ENCODE peak calls at places on chromosomes 7 and 10, in ten cellular contexts. L, P, A, J, T, Q, B, V, K and M are unnamed samples.

GRCh38 chr7:55307123-55307916 is 57.8 kb upstream of the LANCL2 start:
- DNase-seq in L (no peak), P (no peak), A (no peak), J (no peak), T (no peak), Q (no peak), B (no peak), V (no peak), K (no peak), M (no peak)

GRCh38 chr10:8133146-8133545 is 78.7 kb downstream of the GATA3 start:
- DNase-seq in L (no peak), P (no peak), A (peak; percentile 36), J (no peak), T (no peak), Q (peak; percentile 51), B (peak; percentile 32), V (no peak), K (no peak), M (no peak)

GRCh38 chr7:91243591-91244368 is 20.5 kb upstream of the FZD1 start:
- DNase-seq in L (no peak), P (no peak), A (no peak), J (no peak), T (no peak), Q (peak; percentile 36), B (no peak), V (no peak), K (no peak), M (no peak)

GRCh38 chr7:116229359-116229758 is 19.0 kb downstream of the TES start:
- DNase-seq in L (no peak), P (no peak), A (no peak), J (no peak), T (no peak), Q (no peak), B (no peak), V (no peak), K (no peak), M (no peak)

GRCh38 chr7:2734084-2734601 is 46.1 kb downstream of the AMZ1 start:
- DNase-seq in L (no peak), P (no peak), A (no peak), J (no peak), T (no peak), Q (no peak), B (no peak), V (peak; percentile 62), K (no peak), M (peak; percentile 72)

GRCh38 chr7:39294022-39294421 is 272.2 kb upstream of the YAE1 start:
- DNase-seq in L (no peak), P (no peak), A (no peak), J (no peak), T (no peak), Q (no peak), B (no peak), V (no peak), K (no peak), M (no peak)

GRCh38 chr10:102067091-102067916 is 2.2 kb downstream of the HPS6 start:
- DNase-seq in L (no peak), P (no peak), A (no peak), J (no peak), T (no peak), Q (no peak), B (no peak), V (no peak), K (no peak), M (no peak)

GRCh38 chr7:152887779-152888178 is 128.2 kb downstream of the ACTR3B start:
- DNase-seq in L (no peak), P (no peak), A (no peak), J (no peak), T (no peak), Q (no peak), B (no peak), V (peak; percentile 47), K (no peak), M (no peak)

GRCh38 chr10:35224045-35224740 is 97.5 kb downstream of the CREM start:
- DNase-seq in L (no peak), P (no peak), A (no peak), J (no peak), T (no peak), Q (no peak), B (no peak), V (no peak), K (no peak), M (no peak)

GRCh38 chr10:35219906-35220890 is 93.6 kb downstream of the CREM start:
- DNase-seq in L (no peak), P (no peak), A (no peak), J (no peak), T (no peak), Q (peak; percentile 66), B (no peak), V (no peak), K (no peak), M (no peak)

GRCh38 chr10:35226507-35226906 is 99.9 kb downstream of the CREM start:
- DNase-seq in L (no peak), P (no peak), A (no peak), J (no peak), T (no peak), Q (no peak), B (no peak), V (no peak), K (no peak), M (no peak)

GRCh38 chr10:35225204-35225603 is 98.6 kb downstream of the CREM start:
- DNase-seq in L (peak; percentile 68), P (no peak), A (no peak), J (no peak), T (no peak), Q (no peak), B (no peak), V (no peak), K (no peak), M (no peak)

DNA sequence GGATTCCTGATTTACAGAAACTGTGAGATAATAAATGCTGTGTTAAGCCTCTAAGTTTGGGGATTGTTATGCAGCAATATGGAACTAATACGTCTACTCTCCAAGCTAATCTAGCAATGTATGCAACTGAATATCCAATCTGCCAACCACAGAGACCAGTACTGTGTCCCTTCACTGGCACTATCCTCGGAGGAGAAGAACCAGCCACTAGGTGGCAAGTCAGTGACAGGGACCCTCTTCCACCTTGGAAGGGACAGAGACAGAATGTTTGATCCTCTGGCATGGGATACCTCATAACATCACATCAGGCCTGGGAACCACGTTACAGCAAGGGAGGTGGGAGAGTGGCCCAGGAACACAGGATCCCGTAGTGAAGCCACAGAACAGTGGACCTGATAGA is 96.4 kb downstream of the CREM start:
- DNase-seq in L (no peak), P (no peak), A (no peak), J (no peak), T (no peak), Q (no peak), B (no peak), V (no peak), K (no peak), M (no peak)
- TF ChIP-seq CTCF in L (no peak), P (no peak), A (no peak), J (no peak), T (no peak), Q (no peak), B (no peak), V (no peak), K (no peak), M (no peak)

GRCh38 chr7:111727905-111728634 is 165.8 kb upstream of the IMMP2L start:
- DNase-seq in L (no peak), P (no peak), A (no peak), J (no peak), T (no peak), Q (no peak), B (no peak), V (no peak), K (no peak), M (no peak)

GRCh38 chr7:111728635-111728995 is 166.3 kb upstream of the IMMP2L start:
- DNase-seq in L (no peak), P (no peak), A (no peak), J (no peak), T (no peak), Q (no peak), B (no peak), V (no peak), K (no peak), M (no peak)

GRCh38 chr7:111730476-111731300 is 168.4 kb upstream of the IMMP2L start:
- DNase-seq in L (peak; percentile 41), P (no peak), A (peak; percentile 62), J (no peak), T (no peak), Q (no peak), B (peak; percentile 21), V (no peak), K (no peak), M (no peak)

GRCh38 chr7:111732923-111733322 is 170.6 kb upstream of the IMMP2L start:
- DNase-seq in L (no peak), P (no peak), A (no peak), J (no peak), T (no peak), Q (no peak), B (no peak), V (no peak), K (no peak), M (no peak)

DNA sequence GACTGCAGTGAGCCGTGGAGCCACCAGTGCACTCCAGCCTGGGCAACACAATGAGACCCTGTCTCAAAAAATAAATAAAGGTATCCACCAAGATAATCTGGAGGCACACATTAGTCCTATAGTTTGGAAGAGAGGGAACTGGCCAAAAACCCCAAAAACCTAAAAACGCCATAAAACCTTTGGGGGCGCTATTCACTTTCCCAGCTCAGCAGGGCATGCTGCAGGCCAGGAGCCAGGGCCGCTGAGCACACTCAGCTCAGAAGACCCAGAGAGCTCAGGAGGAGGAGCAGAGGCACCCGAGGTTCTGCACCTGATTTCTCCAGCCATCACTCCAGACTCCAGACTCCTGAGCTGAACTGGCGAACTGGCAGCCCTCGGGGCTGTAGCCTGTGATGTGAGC is 167.2 kb upstream of the IMMP2L start:
- DNase-seq in L (no peak), P (no peak), A (no peak), J (no peak), T (no peak), Q (no peak), B (no peak), V (no peak), K (no peak), M (no peak)
- TF ChIP-seq CTCF in L (no peak), P (no peak), A (no peak), J (no peak), T (no peak), Q (no peak), B (no peak), V (no peak), K (no peak), M (no peak)

GRCh38 chr10:59833810-59834209 is 72.5 kb downstream of the CCDC6 start:
- DNase-seq in L (no peak), P (no peak), A (no peak), J (no peak), T (no peak), Q (no peak), B (no peak), V (no peak), K (no peak), M (no peak)
- TF ChIP-seq CTCF in L (no peak), P (no peak), A (peak; percentile 39), J (no peak), T (no peak), Q (no peak), B (no peak), V (no peak), K (peak; percentile 8), M (no peak)

GRCh38 chr10:34310234-34310633 is 504.9 kb downstream of the PARD3 start:
- DNase-seq in L (no peak), P (no peak), A (no peak), J (no peak), T (no peak), Q (no peak), B (no peak), V (no peak), K (no peak), M (no peak)

GRCh38 chr10:34303022-34303421 is 512.1 kb downstream of the PARD3 start:
- DNase-seq in L (no peak), P (no peak), A (no peak), J (no peak), T (no peak), Q (no peak), B (no peak), V (no peak), K (no peak), M (no peak)

GRCh38 chr10:34305189-34305588 is 509.9 kb downstream of the PARD3 start:
- DNase-seq in L (peak; percentile 87), P (no peak), A (peak; percentile 21), J (peak; percentile 77), T (no peak), Q (no peak), B (peak; percentile 57), V (no peak), K (no peak), M (no peak)
- TF ChIP-seq CTCF in L (peak; percentile 79), P (peak; percentile 70), A (peak; percentile 43), J (no peak), T (no peak), Q (peak; percentile 15), B (peak; percentile 26), V (no peak), K (no peak), M (no peak)